ENCODE peak calls at places on chromosomes 13 and 19, in eight cellular contexts. P is HL-60, E is upper lobe of left lung, A is psoas muscle, X is heart left ventricle, Y is mucosa of descending colon, O is HFF-Myc, H is GM12865. L is an unnamed sample.

GRCh38 chr13:26760835-26761582 is 423 bp upstream of the GPR12 start:
- DNase-seq in X (no peak), H (no peak), P (no peak), A (no peak), Y (no peak), O (no peak), E (peak), L (no peak)

GRCh38 chr19:13146763-13147563 is 3.2 kb downstream of the STX10 start:
- DNase-seq in X (no peak), O (peak), E (no peak), A (peak), P (peak), H (no peak), Y (no peak), L (no peak)

GRCh38 chr19:56069642-56070041 is 51.5 kb downstream of the ZNF787 start:
- DNase-seq in A (no peak), Y (no peak), P (no peak), O (no peak), E (no peak), H (no peak), X (no peak), L (no peak)

GRCh38 chr13:82822935-82823334 is 1059.3 kb downstream of the SLITRK1 start:
- DNase-seq in A (peak), H (no peak), Y (no peak), E (peak), O (no peak), P (no peak), X (no peak), L (no peak)

GRCh38 chr13:48258002-48258401 is 25.0 kb downstream of the ITM2B start:
- DNase-seq in Y (no peak), A (no peak), E (no peak), P (no peak), X (no peak), O (no peak), H (no peak), L (no peak)

GRCh38 chr13:41311607-41312500 is 787 bp downstream of the NAA16 start:
- DNase-seq in X (peak), H (peak), E (peak), O (no peak), A (peak), Y (peak), P (peak), L (no peak)

GRCh38 chr13:69374036-69374435 is 733.6 kb upstream of the ATXN8OS start:
- DNase-seq in X (no peak), O (no peak), E (no peak), H (no peak), P (no peak), Y (no peak), A (no peak), L (no peak)

GRCh38 chr13:64640002-64640401 is 2590.1 kb downstream of the PCDH9 start:
- DNase-seq in A (no peak), X (no peak), Y (no peak), E (no peak), P (no peak), O (no peak), H (no peak), L (no peak)

GRCh38 chr13:109096101-109096500 is 466.7 kb downstream of the MYO16 start:
- DNase-seq in H (no peak), X (no peak), A (no peak), Y (no peak), O (no peak), E (no peak), P (no peak), L (no peak)

GRCh38 chr13:106182404-106182803 is 353.1 kb downstream of the EFNB2 start:
- DNase-seq in E (no peak), X (no peak), H (no peak), A (no peak), P (peak), O (peak), Y (no peak), L (peak)

GRCh38 chr13:99214232-99214631 is 13.6 kb downstream of the UBAC2 start:
- DNase-seq in P (no peak), A (no peak), X (no peak), Y (no peak), H (peak), E (no peak), O (no peak), L (no peak)

GRCh38 chr19:50794074-50794777 is 4.0 kb downstream of the ACP4 start:
- DNase-seq in X (no peak), O (peak), H (peak), E (no peak), P (peak), Y (peak), A (no peak), L (no peak)

GRCh38 chr13:28854657-28855056 is 34.5 kb downstream of the MTUS2 start:
- DNase-seq in H (no peak), Y (no peak), E (no peak), A (no peak), X (no peak), P (no peak), O (peak), L (no peak)

GRCh38 chr13:24834902-24835510 is 71.0 kb downstream of the RNF17 start:
- DNase-seq in E (no peak), A (no peak), H (peak), Y (no peak), P (no peak), X (no peak), O (no peak), L (no peak)

GRCh38 chr13:45658586-45659235 is 43.2 kb upstream of the ERICH6B start:
- DNase-seq in Y (no peak), H (no peak), X (no peak), E (no peak), P (no peak), O (no peak), A (no peak), L (no peak)

GRCh38 chr19:30864460-30865215 is 484.6 kb downstream of the TSHZ3 start:
- DNase-seq in P (peak), H (no peak), A (no peak), X (no peak), Y (no peak), E (no peak), O (no peak), L (no peak)
- H3K4me3 ChIP-seq in P (no peak), H (no peak), A (no peak), X (no peak), Y (no peak), E (no peak), O (no peak), L (no peak)

DNA sequence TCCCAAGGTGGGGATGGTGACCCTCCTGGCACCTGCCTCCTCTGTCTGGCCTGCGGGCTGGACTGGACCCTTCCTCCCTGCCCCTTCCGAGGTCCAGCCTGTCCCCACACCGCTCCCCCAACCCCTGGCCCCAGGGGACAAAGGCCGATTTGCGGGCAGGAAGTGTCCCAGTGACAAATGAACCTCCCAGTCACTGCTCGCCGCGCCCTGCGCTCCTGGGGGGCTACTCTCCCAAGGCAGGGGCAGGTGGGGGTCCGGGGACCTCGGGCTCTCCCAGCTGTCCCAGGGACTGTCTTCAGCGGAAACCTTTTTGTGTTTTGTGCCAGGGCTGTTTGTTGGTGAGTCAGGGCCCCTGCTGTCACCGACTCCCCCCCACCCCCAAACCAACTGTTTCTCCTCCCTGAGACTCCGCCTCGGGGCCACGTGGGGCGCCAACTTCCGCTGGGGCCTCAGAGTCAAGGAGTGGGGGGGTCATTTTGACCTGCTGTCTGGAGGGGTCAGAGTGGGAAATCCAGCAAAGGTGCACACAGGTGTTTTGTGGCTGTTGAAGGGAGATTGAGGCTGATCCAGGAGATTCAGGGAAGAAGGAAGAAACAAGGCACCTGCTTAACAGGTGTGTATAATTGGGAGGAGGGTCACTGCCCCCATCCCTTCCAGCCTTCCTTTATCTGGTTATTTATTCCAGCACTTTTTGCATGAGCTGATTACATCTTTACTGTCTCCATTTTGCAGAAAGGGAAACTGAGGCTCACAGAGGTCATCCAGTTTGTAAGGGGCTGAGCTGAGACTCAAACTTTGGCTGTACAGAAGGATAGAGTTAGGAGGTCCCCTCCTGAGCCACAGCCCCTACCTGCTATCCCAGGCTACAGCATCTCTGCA is 831 bp downstream of the PGPEP1 start:
- DNase-seq in H (peak), X (peak), A (peak), O (no peak), Y (peak), E (peak), P (peak), L (no peak)
- TF ChIP-seq CTCF in H (no peak), X (no peak), A (no peak), O (no peak), Y (no peak), E (no peak), P (no peak), L (peak)

DNA sequence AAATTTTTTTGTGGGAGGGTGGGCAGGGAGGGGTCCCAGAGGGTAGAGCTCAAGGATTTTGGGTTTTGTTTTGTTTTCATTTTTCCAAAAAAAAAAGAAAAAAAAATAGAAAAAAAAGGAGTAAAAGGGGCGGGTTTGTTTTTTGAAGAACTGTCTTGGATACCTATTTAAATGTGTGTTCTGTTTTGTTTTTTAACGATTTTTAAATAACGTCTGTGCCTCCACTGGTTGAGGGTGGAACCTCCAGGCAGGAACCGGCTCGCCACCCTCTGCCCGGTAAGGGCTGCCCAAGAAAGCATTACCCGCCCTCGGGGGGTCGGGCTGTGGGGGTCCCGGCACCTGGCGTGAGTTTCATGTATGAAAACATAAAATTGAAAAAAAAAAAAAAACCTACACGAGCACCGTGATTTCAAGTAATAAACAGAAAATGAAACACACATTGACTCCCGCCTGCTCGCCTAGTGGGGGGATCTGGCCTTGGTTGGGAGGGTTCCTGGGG is 10.4 kb downstream of the MIDN start:
- DNase-seq in X (no peak), O (no peak), P (no peak), H (no peak), Y (no peak), A (no peak), E (peak), L (no peak)
- H3K4me3 ChIP-seq in X (peak), O (peak), P (peak), H (peak), Y (no peak), A (peak), E (peak), L (no peak)

GRCh38 chr19:30596813-30597399 is 224.7 kb downstream of the ZNF536 start:
- DNase-seq in A (no peak), H (no peak), X (no peak), P (no peak), O (no peak), Y (no peak), E (no peak), L (no peak)
- TF ChIP-seq CTCF in A (no peak), H (no peak), X (no peak), P (no peak), O (no peak), Y (no peak), E (no peak), L (no peak)

GRCh38 chr19:11950312-11950711 is 14.5 kb upstream of the ZNF763 start:
- DNase-seq in X (no peak), A (no peak), P (no peak), Y (no peak), H (no peak), O (no peak), E (no peak), L (no peak)
- H3K4me3 ChIP-seq in X (no peak), A (no peak), P (no peak), Y (no peak), H (no peak), O (no peak), E (no peak), L (no peak)

DNA sequence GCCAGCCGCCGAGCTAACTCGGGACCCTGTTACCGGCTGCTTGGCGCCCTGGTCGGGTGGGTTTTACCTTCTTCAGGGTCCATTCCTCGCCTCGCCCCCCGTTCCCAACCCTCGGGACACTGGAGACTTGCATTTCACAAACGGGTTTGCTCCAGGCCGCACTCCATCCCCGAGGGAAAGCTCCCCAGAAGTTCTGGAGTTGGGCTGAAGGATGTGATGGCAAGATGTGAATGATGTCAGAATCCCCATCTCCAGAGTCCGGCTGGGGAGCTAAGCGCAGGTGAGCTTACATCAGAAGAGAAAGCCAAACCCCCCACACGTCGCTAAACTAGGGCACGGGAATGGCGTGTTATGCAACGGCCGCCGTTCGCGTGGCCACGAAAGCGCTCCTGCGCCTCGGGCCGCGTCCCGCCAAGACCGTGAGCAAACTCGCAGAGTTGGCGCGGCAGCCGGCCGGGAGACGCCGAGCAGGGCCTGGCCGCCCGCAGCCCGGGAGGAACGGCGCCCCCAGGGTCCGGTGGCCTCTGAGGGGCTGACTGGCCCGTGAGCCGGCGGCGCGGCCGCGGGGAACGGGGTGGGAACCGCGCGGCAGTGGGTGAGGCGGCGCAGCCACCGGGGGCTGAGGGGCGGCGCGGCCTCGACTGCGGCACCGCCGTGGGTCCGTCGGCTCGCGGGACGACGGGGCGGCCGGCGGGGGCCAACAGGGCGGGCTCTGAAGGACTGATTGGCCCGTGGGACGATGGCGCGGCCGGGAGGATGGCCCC is 1.1 kb downstream of the LATS2 start:
- DNase-seq in O (no peak), Y (peak), H (no peak), A (peak), P (no peak), X (peak), E (peak), L (no peak)
- TF ChIP-seq CTCF in O (no peak), Y (no peak), H (no peak), A (no peak), P (no peak), X (no peak), E (no peak), L (no peak)

GRCh38 chr19:58469241-58470013 is 2.5 kb downstream of the ZNF324 start:
- DNase-seq in Y (no peak), H (no peak), P (no peak), A (no peak), O (no peak), E (peak), X (no peak), L (no peak)

GRCh38 chr19:58471736-58472135 is 4.4 kb upstream of the ZNF446 start:
- DNase-seq in O (no peak), Y (no peak), X (no peak), H (no peak), P (no peak), E (peak), A (no peak), L (no peak)

GRCh38 chr19:58466760-58467589 is at the start of gene ZNF324:
- DNase-seq in X (peak), H (peak), O (peak), P (peak), A (peak), E (peak), Y (peak), L (no peak)

GRCh38 chr19:58466089-58466759 is 656 bp upstream of the ZNF324 start:
- DNase-seq in Y (no peak), P (no peak), O (no peak), H (no peak), X (no peak), A (no peak), E (no peak), L (no peak)

GRCh38 chr19:58468216-58468839 is 1.4 kb downstream of the ZNF324 start:
- DNase-seq in P (peak), H (no peak), A (no peak), X (no peak), O (no peak), Y (no peak), E (no peak), L (no peak)
- H3K4me3 ChIP-seq in P (peak), H (peak), A (peak), X (no peak), O (peak), Y (no peak), E (no peak), L (peak)

GRCh38 chr19:4457654-4458406 is at the start of gene UBXN6:
- DNase-seq in Y (peak), O (peak), A (peak), P (peak), H (peak), E (peak), X (peak), L (peak)
- TF ChIP-seq CTCF in Y (no peak), O (no peak), A (peak), P (no peak), H (no peak), E (no peak), X (peak), L (no peak)